ENCODE peak calls at places on chromosomes 4 and X, in seven cellular contexts. Y is mesenchymal stem cell, Z is neuronal stem cell, V is trophoblast cell, G is H9, W is mesendoderm, O is H1. E is an unnamed sample.

GRCh38 chrX:12791253-12792228 is at the start of gene PRPS2:
- DNase-seq in G (peak; percentile 72), V (no peak), O (peak; percentile 76), Z (peak; percentile 48), W (peak; percentile 67), Y (peak; percentile 51), E (peak; percentile 18)

GRCh38 chrX:153580700-153581386 is 18.1 kb downstream of the CCNQ start:
- DNase-seq in V (no peak), Y (no peak), O (peak; percentile 76), W (peak; percentile 50), Z (no peak), G (peak; percentile 61), E (no peak)

GRCh38 chr4:8351931-8352367 is 82.4 kb downstream of the HTRA3 start:
- DNase-seq in O (no peak), G (no peak), Y (no peak), V (no peak), Z (no peak), W (no peak), E (peak; percentile 39)

GRCh38 chr4:171203425-171203824 is 609.8 kb upstream of the GALNTL6 start:
- DNase-seq in Z (no peak), G (no peak), W (peak; percentile 24), Y (peak; percentile 5), O (no peak), V (peak; percentile 78), E (no peak)

GRCh38 chr4:3352918-3353594 is 60.2 kb downstream of the RGS12 start:
- DNase-seq in Z (no peak), W (no peak), O (no peak), V (no peak), Y (no peak), G (no peak), E (no peak)

GRCh38 chrX:31580227-31580626 is 508.4 kb upstream of the FTHL17 start:
- DNase-seq in Z (no peak), W (peak; percentile 62), G (no peak), O (no peak), V (no peak), Y (peak; percentile 66), E (peak; percentile 6)

GRCh38 chr4:108980455-108981239 is 217.8 kb upstream of the ETNPPL start:
- DNase-seq in Z (no peak), Y (no peak), O (no peak), V (no peak), W (no peak), G (no peak), E (no peak)

GRCh38 chrX:50081282-50081955 is 119.4 kb downstream of the AKAP4 start:
- DNase-seq in V (peak; percentile 1), Z (no peak), W (peak; percentile 56), Y (peak; percentile 12), O (peak; percentile 43), G (peak; percentile 34), E (peak; percentile 13)

GRCh38 chr4:165464813-165465381 is 86.1 kb downstream of the CPE start:
- DNase-seq in W (peak; percentile 40), O (no peak), G (no peak), Y (peak; percentile 50), V (no peak), Z (peak; percentile 20), E (peak; percentile 48)

GRCh38 chr4:656651-657337 is 17.3 kb downstream of the ATP5ME start:
- DNase-seq in W (no peak), Z (no peak), V (no peak), G (no peak), O (no peak), Y (no peak), E (no peak)

GRCh38 chr4:21625447-21625846 is 323.1 kb downstream of the KCNIP4 start:
- DNase-seq in O (no peak), W (no peak), Z (no peak), G (no peak), Y (no peak), V (no peak), E (no peak)

GRCh38 chrX:120559799-120560198 is 963 bp downstream of the CUL4B start:
- DNase-seq in V (no peak), Z (no peak), Y (no peak), W (no peak), G (no peak), O (no peak), E (no peak)

GRCh38 chr4:41575665-41576064 is 37.7 kb downstream of the LIMCH1 start:
- DNase-seq in O (no peak), Y (no peak), W (no peak), Z (no peak), V (no peak), G (no peak), E (no peak)
- H4K8ac ChIP-seq in O (no peak overlapping the region), Y (no peak overlapping the region), W (no peak overlapping the region), Z (no peak overlapping the region), V (no peak overlapping the region), G (no peak overlapping the region), E (no peak overlapping the region)

DNA sequence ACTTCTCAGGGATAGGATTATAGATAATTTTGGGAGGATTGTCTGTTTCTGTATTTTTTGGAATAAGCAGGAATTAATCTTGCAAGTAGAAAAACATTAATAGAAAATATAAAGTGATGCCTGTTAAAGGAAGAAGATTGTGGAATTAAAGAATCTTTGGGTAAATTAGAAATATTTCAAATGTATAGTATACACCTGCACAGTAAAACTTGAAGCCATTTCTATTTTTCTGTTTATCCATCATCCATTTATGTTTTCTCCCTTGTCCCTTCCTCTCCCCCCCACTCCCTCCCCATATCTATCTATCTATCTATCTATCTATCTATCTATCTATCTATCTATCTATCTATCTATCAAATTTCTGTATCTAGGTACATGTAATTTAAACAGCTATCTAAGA is 46.9 kb upstream of the GEMIN8 start:
- DNase-seq in Y (no peak), W (no peak), Z (no peak), V (no peak), O (no peak), G (no peak), E (no peak)
- H4K8ac ChIP-seq in Y (no peak overlapping the region), W (no peak overlapping the region), Z (no peak overlapping the region), V (no peak overlapping the region), O (no peak overlapping the region), G (no peak overlapping the region), E (no peak overlapping the region)

DNA sequence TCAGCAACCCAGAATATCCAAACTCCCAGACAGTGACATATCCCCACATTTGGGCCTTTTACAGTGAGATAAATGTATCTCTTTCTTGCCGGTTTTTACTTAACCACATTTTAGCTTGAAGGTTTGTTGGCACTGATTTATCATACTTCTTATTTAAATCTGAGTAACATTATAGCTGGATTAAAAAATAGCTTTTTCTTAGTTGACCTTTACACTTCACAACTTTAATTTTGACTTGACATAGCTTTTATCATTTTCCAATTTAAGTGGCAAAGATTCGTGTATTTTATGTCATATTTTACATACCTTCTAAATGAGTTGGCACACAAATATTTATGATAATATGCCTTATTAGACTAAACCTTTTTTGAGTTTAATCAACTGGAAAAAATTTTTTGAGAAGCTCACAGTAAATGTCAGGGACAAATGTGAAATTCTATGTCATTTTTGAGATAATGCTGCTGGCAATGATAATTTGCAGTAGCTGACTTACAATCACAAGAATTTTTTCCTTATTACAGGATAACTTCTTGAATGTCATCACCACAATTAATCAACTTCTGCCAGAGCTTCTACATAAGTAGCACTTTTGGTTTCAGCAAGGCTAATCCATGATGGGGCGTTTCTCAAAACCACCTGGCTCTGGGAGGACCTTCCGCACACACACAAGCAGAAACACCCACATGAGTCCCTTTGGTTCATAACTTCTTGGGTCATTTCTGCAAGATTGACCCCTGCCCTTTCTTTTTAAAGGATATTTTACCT is 80.3 kb downstream of the SYTL5 start:
- DNase-seq in O (no peak), Z (no peak), G (no peak), Y (no peak), V (no peak), W (no peak), E (no peak)
- H4K8ac ChIP-seq in O (no peak overlapping the region), Z (no peak overlapping the region), G (no peak overlapping the region), Y (no peak overlapping the region), V (no peak overlapping the region), W (no peak overlapping the region), E (no peak overlapping the region)

DNA sequence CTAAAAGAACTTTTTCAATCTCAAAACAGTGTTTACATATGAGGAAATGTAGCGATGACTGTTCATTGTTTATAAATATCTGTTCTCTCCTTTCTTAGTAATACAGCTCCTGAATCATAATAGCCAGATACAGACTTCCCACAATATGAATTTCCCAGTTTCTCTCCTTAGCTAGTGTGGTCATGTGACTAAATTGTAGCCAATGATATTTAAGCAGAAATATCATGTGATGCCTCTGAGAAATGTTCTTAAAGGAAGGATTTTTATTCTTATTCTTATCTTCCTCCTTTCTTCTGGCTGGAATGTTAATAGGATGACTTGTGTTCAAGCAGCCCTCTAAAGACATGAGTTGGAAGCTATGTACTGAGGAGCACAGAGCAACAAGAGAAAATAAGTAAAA is 383.7 kb upstream of the ATOH1 start:
- DNase-seq in V (no peak), G (no peak), O (no peak), Z (no peak), Y (peak; percentile 1), W (peak; percentile 3), E (peak; percentile 48)
- H4K8ac ChIP-seq in V (no peak overlapping the region), G (no peak overlapping the region), O (no peak overlapping the region), Z (no peak overlapping the region), Y (no peak overlapping the region), W (no peak overlapping the region), E (no peak overlapping the region)

E was measured in IMR-90.